ENCODE peak calls at places on chromosome 19, in six cellular contexts. G, X, O, I, Q and S are unnamed samples.

GRCh38 chr19:38033658-38034150 is 126.7 kb downstream of the SIPA1L3 start:
- DNase-seq in G (no peak), X (no peak), O (no peak), I (peak; percentile 64), Q (no peak), S (peak; percentile 27)

GRCh38 chr19:6925801-6926751 is 38.7 kb downstream of the ADGRE1 start:
- DNase-seq in G (peak; percentile 51), X (no peak), O (no peak), I (peak; percentile 93), Q (no peak), S (no peak)

GRCh38 chr19:4455742-4456565 is 1.6 kb downstream of the UBXN6 start:
- DNase-seq in G (no peak), X (no peak), O (peak; percentile 73), I (peak; percentile 41), Q (no peak), S (peak; percentile 85)

GRCh38 chr19:56508282-56508778 is 675 bp downstream of the ZNF471 start:
- DNase-seq in G (no peak), X (no peak), O (no peak), I (no peak), Q (no peak), S (no peak)

GRCh38 chr19:58054792-58055482 is 4.1 kb upstream of the ZNF135 start:
- DNase-seq in G (no peak), X (no peak), O (peak; percentile 75), I (no peak), Q (no peak), S (peak; percentile 29)

GRCh38 chr19:55544776-55545439 is 435 bp downstream of the SBK3 start:
- DNase-seq in G (no peak), X (no peak), O (peak; percentile 5), I (no peak), Q (no peak), S (no peak)

GRCh38 chr19:43718627-43719377 is 2.9 kb downstream of the IRGC start:
- DNase-seq in G (no peak), X (no peak), O (no peak), I (no peak), Q (no peak), S (no peak)

GRCh38 chr19:13969897-13970296 is 17.6 kb downstream of the DCAF15 start:
- DNase-seq in G (no peak), X (no peak), O (no peak), I (no peak), Q (no peak), S (no peak)

GRCh38 chr19:10424011-10424637 is 3.8 kb downstream of the PDE4A start:
- DNase-seq in G (peak; percentile 92), X (no peak), O (peak; percentile 94), I (peak; percentile 91), Q (no peak), S (peak; percentile 74)

GRCh38 chr19:29045708-29046107 is 167.2 kb downstream of the UQCRFS1 start:
- DNase-seq in G (no peak), X (no peak), O (no peak), I (no peak), Q (no peak), S (no peak)

GRCh38 chr19:49932041-49932451 is 2.7 kb upstream of the NUP62 start:
- DNase-seq in G (no peak), X (no peak), O (no peak), I (no peak), Q (no peak), S (no peak)

GRCh38 chr19:41149831-41150230 is 35.6 kb downstream of the CYP2F1 start:
- DNase-seq in G (no peak), X (no peak), O (no peak), I (peak; percentile 72), Q (no peak), S (no peak)

GRCh38 chr19:6250024-6250605 is 29.7 kb downstream of the MLLT1 start:
- DNase-seq in G (no peak), X (no peak), O (peak; percentile 36), I (no peak), Q (no peak), S (peak; percentile 43)

GRCh38 chr19:48271531-48272151 is 1.8 kb downstream of the ZNF114 start:
- DNase-seq in G (no peak), X (no peak), O (peak; percentile 21), I (peak; percentile 54), Q (no peak), S (peak; percentile 57)

GRCh38 chr19:5357584-5357983 is 17.0 kb upstream of the PTPRS start:
- DNase-seq in G (no peak), X (no peak), O (no peak), I (no peak), Q (no peak), S (no peak)

GRCh38 chr19:8307400-8307964 is 676 bp downstream of the CD320 start:
- DNase-seq in G (no peak), X (no peak), O (no peak), I (peak; percentile 23), Q (no peak), S (no peak)

GRCh38 chr19:57465680-57466381 is 8.9 kb upstream of the VN1R1 start:
- DNase-seq in G (no peak), X (no peak), O (peak; percentile 45), I (peak; percentile 33), Q (no peak), S (peak; percentile 70)

GRCh38 chr19:571127-571974 is 1.0 kb upstream of the BSG start:
- DNase-seq in G (no peak), X (no peak), O (peak; percentile 54), I (peak; percentile 74), Q (no peak), S (peak; percentile 23)

GRCh38 chr19:4229179-4229931 is at the start of gene EBI3:
- DNase-seq in G (peak; percentile 59), X (no peak), O (no peak), I (peak; percentile 87), Q (no peak), S (peak; percentile 64)

GRCh38 chr19:16886305-16886880 is 2.4 kb upstream of the F2RL3 start:
- DNase-seq in G (no peak), X (no peak), O (no peak), I (peak; percentile 84), Q (no peak), S (peak; percentile 89)

GRCh38 chr19:56751078-56751489 is 79.5 kb upstream of the ZNF835 start:
- DNase-seq in G (no peak), X (no peak), O (no peak), I (peak; percentile 43), Q (no peak), S (no peak)

GRCh38 chr19:2425622-2426581 is 1.5 kb downstream of the TIMM13 start:
- DNase-seq in G (no peak), X (no peak), O (no peak), I (no peak), Q (no peak), S (no peak)

GRCh38 chr19:17797397-17798201 is 2.7 kb downstream of the B3GNT3 start:
- DNase-seq in G (peak; percentile 78), X (no peak), O (no peak), I (peak; percentile 78), Q (no peak), S (no peak)

GRCh38 chr19:3135961-3136683 is at the start of gene GNA15:
- DNase-seq in G (no peak), X (no peak), O (no peak), I (no peak), Q (no peak), S (no peak)